ENCODE peak calls at places on chromosomes 2 and 18, in ten cellular contexts. One of them, this sample, is unnamed. For H3K4me1, the result is how much of the 10 kb centered on the place peaks cover.

GRCh38 chr18:6427281-6427680 is 12.6 kb upstream of the L3MBTL4 start:
- DNase-seq in ovary: no peak
- DNase-seq in heart left ventricle: no peak
- DNase-seq in HCT116: no peak
- DNase-seq in suprapubic skin: no peak
- DNase-seq in body of pancreas: no peak
- DNase-seq in adrenal gland: no peak
- DNase-seq in uterus: no peak
- DNase-seq in H1: no peak
- DNase-seq in IMR-90: no peak
- DNase-seq in this sample: no peak

GRCh38 chr2:117087565-117088291 is 726.8 kb upstream of the DDX18 start:
- DNase-seq in ovary: no peak
- DNase-seq in heart left ventricle: no peak
- DNase-seq in HCT116: no peak
- DNase-seq in suprapubic skin: no peak
- DNase-seq in body of pancreas: no peak
- DNase-seq in adrenal gland: no peak
- DNase-seq in uterus: no peak
- DNase-seq in H1: peak
- DNase-seq in IMR-90: no peak
- DNase-seq in this sample: no peak

GRCh38 chr2:120523766-120524165 is 177.8 kb downstream of the INHBB start:
- DNase-seq in ovary: no peak
- DNase-seq in heart left ventricle: no peak
- DNase-seq in HCT116: no peak
- DNase-seq in suprapubic skin: no peak
- DNase-seq in body of pancreas: no peak
- DNase-seq in adrenal gland: no peak
- DNase-seq in uterus: no peak
- DNase-seq in H1: no peak
- DNase-seq in IMR-90: no peak
- DNase-seq in this sample: no peak

GRCh38 chr2:227623225-227623624 is 5.9 kb downstream of the SCYGR4 start:
- DNase-seq in ovary: no peak
- DNase-seq in heart left ventricle: no peak
- DNase-seq in HCT116: no peak
- DNase-seq in suprapubic skin: no peak
- DNase-seq in body of pancreas: no peak
- DNase-seq in adrenal gland: no peak
- DNase-seq in uterus: no peak
- DNase-seq in H1: no peak
- DNase-seq in IMR-90: peak
- DNase-seq in this sample: no peak

GRCh38 chr2:240998706-240999000 is 235 bp downstream of the SNED1 start:
- DNase-seq in ovary: no peak
- DNase-seq in heart left ventricle: no peak
- DNase-seq in HCT116: no peak
- DNase-seq in suprapubic skin: no peak
- DNase-seq in body of pancreas: no peak
- DNase-seq in adrenal gland: no peak
- DNase-seq in uterus: no peak
- DNase-seq in H1: peak
- DNase-seq in IMR-90: no peak
- DNase-seq in this sample: no peak

GRCh38 chr18:54119524-54120019 is 104.9 kb downstream of the MBD2 start:
- DNase-seq in ovary: no peak
- DNase-seq in heart left ventricle: no peak
- DNase-seq in HCT116: peak
- DNase-seq in suprapubic skin: no peak
- DNase-seq in body of pancreas: peak
- DNase-seq in adrenal gland: peak
- DNase-seq in uterus: no peak
- DNase-seq in H1: peak
- DNase-seq in IMR-90: peak
- DNase-seq in this sample: no peak

GRCh38 chr18:57833441-57834101 is 30.5 kb upstream of the ATP8B1 start:
- DNase-seq in ovary: no peak
- DNase-seq in heart left ventricle: no peak
- DNase-seq in HCT116: no peak
- DNase-seq in suprapubic skin: no peak
- DNase-seq in body of pancreas: peak
- DNase-seq in adrenal gland: no peak
- DNase-seq in uterus: no peak
- DNase-seq in H1: no peak
- DNase-seq in IMR-90: peak
- DNase-seq in this sample: no peak

GRCh38 chr2:233288663-233289062 is 19.0 kb upstream of the SAG start:
- DNase-seq in ovary: no peak
- DNase-seq in heart left ventricle: no peak
- DNase-seq in HCT116: no peak
- DNase-seq in suprapubic skin: no peak
- DNase-seq in body of pancreas: no peak
- DNase-seq in adrenal gland: no peak
- DNase-seq in uterus: no peak
- DNase-seq in H1: no peak
- DNase-seq in IMR-90: no peak
- DNase-seq in this sample: no peak

DNA sequence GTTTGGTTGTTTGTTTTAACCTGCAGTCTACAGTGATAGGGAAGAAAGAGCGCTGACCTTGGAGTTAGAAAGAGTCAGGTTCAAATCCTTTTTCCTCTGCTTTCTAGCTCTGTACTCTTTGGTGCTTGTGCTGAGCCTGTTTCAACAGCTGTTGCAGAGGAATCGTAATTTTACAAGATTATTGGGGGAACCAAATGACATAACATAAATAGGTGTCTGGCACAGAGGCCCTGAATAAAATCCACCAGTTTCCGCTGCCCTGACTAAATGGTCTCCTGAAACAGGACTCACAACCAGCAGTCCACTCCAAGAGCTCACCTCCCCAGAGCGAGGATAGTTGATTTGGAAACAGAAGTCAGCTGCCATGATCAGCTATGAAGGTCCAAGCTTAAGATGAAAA is 125.0 kb upstream of the CDC42EP3 start:
- DNase-seq in ovary: no peak
- DNase-seq in heart left ventricle: no peak
- DNase-seq in HCT116: no peak
- DNase-seq in suprapubic skin: no peak
- DNase-seq in body of pancreas: no peak
- DNase-seq in adrenal gland: no peak
- DNase-seq in uterus: no peak
- DNase-seq in H1: no peak
- DNase-seq in IMR-90: no peak
- DNase-seq in this sample: no peak
- H3K4me1 ChIP-seq in ovary: under half
- H3K4me1 ChIP-seq in heart left ventricle: under half
- H3K4me1 ChIP-seq in HCT116: under half
- H3K4me1 ChIP-seq in suprapubic skin: under half
- H3K4me1 ChIP-seq in body of pancreas: under half
- H3K4me1 ChIP-seq in adrenal gland: under half
- H3K4me1 ChIP-seq in uterus: under half
- H3K4me1 ChIP-seq in H1: under half
- H3K4me1 ChIP-seq in IMR-90: under half
- H3K4me1 ChIP-seq in this sample: under half

GRCh38 chr2:119478188-119479065 is 45.9 kb downstream of the SCTR start:
- DNase-seq in ovary: no peak
- DNase-seq in heart left ventricle: no peak
- DNase-seq in HCT116: no peak
- DNase-seq in suprapubic skin: peak
- DNase-seq in body of pancreas: no peak
- DNase-seq in adrenal gland: peak
- DNase-seq in uterus: no peak
- DNase-seq in H1: peak
- DNase-seq in IMR-90: no peak
- DNase-seq in this sample: no peak

GRCh38 chr2:119482481-119483394 is 41.5 kb downstream of the SCTR start:
- DNase-seq in ovary: no peak
- DNase-seq in heart left ventricle: no peak
- DNase-seq in HCT116: no peak
- DNase-seq in suprapubic skin: peak
- DNase-seq in body of pancreas: no peak
- DNase-seq in adrenal gland: peak
- DNase-seq in uterus: no peak
- DNase-seq in H1: peak
- DNase-seq in IMR-90: no peak
- DNase-seq in this sample: no peak

GRCh38 chr2:119480718-119481142 is 43.6 kb downstream of the SCTR start:
- DNase-seq in ovary: no peak
- DNase-seq in heart left ventricle: no peak
- DNase-seq in HCT116: no peak
- DNase-seq in suprapubic skin: peak
- DNase-seq in body of pancreas: peak
- DNase-seq in adrenal gland: peak
- DNase-seq in uterus: no peak
- DNase-seq in H1: peak
- DNase-seq in IMR-90: no peak
- DNase-seq in this sample: no peak

GRCh38 chr2:119481501-119482455 is 42.5 kb downstream of the SCTR start:
- DNase-seq in ovary: no peak
- DNase-seq in heart left ventricle: no peak
- DNase-seq in HCT116: no peak
- DNase-seq in suprapubic skin: peak
- DNase-seq in body of pancreas: no peak
- DNase-seq in adrenal gland: peak
- DNase-seq in uterus: no peak
- DNase-seq in H1: peak
- DNase-seq in IMR-90: no peak
- DNase-seq in this sample: no peak

GRCh38 chr2:119480184-119480583 is 44.1 kb downstream of the SCTR start:
- DNase-seq in ovary: no peak
- DNase-seq in heart left ventricle: no peak
- DNase-seq in HCT116: no peak
- DNase-seq in suprapubic skin: no peak
- DNase-seq in body of pancreas: no peak
- DNase-seq in adrenal gland: no peak
- DNase-seq in uterus: no peak
- DNase-seq in H1: no peak
- DNase-seq in IMR-90: no peak
- DNase-seq in this sample: no peak
- H3K27ac ChIP-seq in ovary: no peak
- H3K27ac ChIP-seq in heart left ventricle: peak
- H3K27ac ChIP-seq in HCT116: no peak
- H3K27ac ChIP-seq in suprapubic skin: no peak
- H3K27ac ChIP-seq in body of pancreas: peak
- H3K27ac ChIP-seq in adrenal gland: no peak
- H3K27ac ChIP-seq in uterus: no peak
- H3K27ac ChIP-seq in H1: no peak
- H3K27ac ChIP-seq in IMR-90: no peak
- H3K27ac ChIP-seq in this sample: no peak

GRCh38 chr2:202290970-202291369 is 25.4 kb downstream of the NOP58 start:
- DNase-seq in ovary: no peak
- DNase-seq in heart left ventricle: no peak
- DNase-seq in HCT116: no peak
- DNase-seq in suprapubic skin: no peak
- DNase-seq in body of pancreas: no peak
- DNase-seq in adrenal gland: no peak
- DNase-seq in uterus: no peak
- DNase-seq in H1: no peak
- DNase-seq in IMR-90: peak
- DNase-seq in this sample: no peak

GRCh38 chr2:202289394-202290204 is 24.0 kb downstream of the NOP58 start:
- DNase-seq in ovary: no peak
- DNase-seq in heart left ventricle: no peak
- DNase-seq in HCT116: no peak
- DNase-seq in suprapubic skin: no peak
- DNase-seq in body of pancreas: no peak
- DNase-seq in adrenal gland: no peak
- DNase-seq in uterus: no peak
- DNase-seq in H1: peak
- DNase-seq in IMR-90: no peak
- DNase-seq in this sample: no peak

GRCh38 chr2:202290316-202290715 is 24.8 kb downstream of the NOP58 start:
- DNase-seq in ovary: no peak
- DNase-seq in heart left ventricle: no peak
- DNase-seq in HCT116: no peak
- DNase-seq in suprapubic skin: no peak
- DNase-seq in body of pancreas: no peak
- DNase-seq in adrenal gland: no peak
- DNase-seq in uterus: no peak
- DNase-seq in H1: no peak
- DNase-seq in IMR-90: peak
- DNase-seq in this sample: no peak

DNA sequence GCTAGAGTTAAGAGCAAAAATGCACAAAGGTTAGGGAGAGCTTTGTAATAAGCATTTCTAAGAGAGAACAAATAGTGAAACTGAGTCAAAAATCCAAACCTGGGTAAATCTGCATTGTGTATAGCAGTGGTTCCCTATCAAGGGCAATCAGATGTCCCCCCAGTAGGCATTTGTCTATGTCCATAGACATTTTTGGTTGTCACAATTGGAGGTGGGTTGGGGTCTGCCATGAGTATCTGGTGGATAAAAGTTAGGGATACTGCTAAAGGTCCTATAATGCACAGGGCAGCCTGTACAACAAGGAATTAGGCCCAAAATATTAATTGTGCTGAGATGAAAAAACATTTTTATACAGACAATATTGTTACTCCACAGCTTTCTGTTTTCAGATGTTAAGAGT is 21.0 kb downstream of the NOP58 start:
- DNase-seq in ovary: no peak
- DNase-seq in heart left ventricle: no peak
- DNase-seq in HCT116: no peak
- DNase-seq in suprapubic skin: no peak
- DNase-seq in body of pancreas: no peak
- DNase-seq in adrenal gland: no peak
- DNase-seq in uterus: no peak
- DNase-seq in H1: no peak
- DNase-seq in IMR-90: no peak
- DNase-seq in this sample: no peak
- TF ChIP-seq POLR2A in ovary: no peak
- TF ChIP-seq POLR2A in heart left ventricle: no peak
- TF ChIP-seq POLR2A in HCT116: no peak
- TF ChIP-seq POLR2A in suprapubic skin: no peak
- TF ChIP-seq POLR2A in body of pancreas: no peak
- TF ChIP-seq POLR2A in adrenal gland: no peak
- TF ChIP-seq POLR2A in uterus: no peak
- TF ChIP-seq POLR2A in H1: no peak
- TF ChIP-seq POLR2A in IMR-90: no peak
- TF ChIP-seq POLR2A in this sample: no peak

GRCh38 chr2:20446917-20447436 is at the start of gene RHOB:
- DNase-seq in ovary: peak
- DNase-seq in heart left ventricle: peak
- DNase-seq in HCT116: peak
- DNase-seq in suprapubic skin: peak
- DNase-seq in body of pancreas: peak
- DNase-seq in adrenal gland: peak
- DNase-seq in uterus: peak
- DNase-seq in H1: peak
- DNase-seq in IMR-90: peak
- DNase-seq in this sample: peak

GRCh38 chr2:20450201-20451108 is 3.6 kb downstream of the RHOB start:
- DNase-seq in ovary: peak
- DNase-seq in heart left ventricle: no peak
- DNase-seq in HCT116: no peak
- DNase-seq in suprapubic skin: peak
- DNase-seq in body of pancreas: peak
- DNase-seq in adrenal gland: peak
- DNase-seq in uterus: peak
- DNase-seq in H1: peak
- DNase-seq in IMR-90: peak
- DNase-seq in this sample: no peak

GRCh38 chr2:20449501-20450200 is 2.8 kb downstream of the RHOB start:
- DNase-seq in ovary: no peak
- DNase-seq in heart left ventricle: no peak
- DNase-seq in HCT116: no peak
- DNase-seq in suprapubic skin: no peak
- DNase-seq in body of pancreas: peak
- DNase-seq in adrenal gland: peak
- DNase-seq in uterus: peak
- DNase-seq in H1: no peak
- DNase-seq in IMR-90: peak
- DNase-seq in this sample: no peak

GRCh38 chr2:20447437-20448245 is 767 bp downstream of the RHOB start:
- DNase-seq in ovary: peak
- DNase-seq in heart left ventricle: peak
- DNase-seq in HCT116: no peak
- DNase-seq in suprapubic skin: peak
- DNase-seq in body of pancreas: peak
- DNase-seq in adrenal gland: no peak
- DNase-seq in uterus: peak
- DNase-seq in H1: peak
- DNase-seq in IMR-90: peak
- DNase-seq in this sample: no peak

GRCh38 chr2:20448246-20449046 is 1.6 kb downstream of the RHOB start:
- DNase-seq in ovary: no peak
- DNase-seq in heart left ventricle: no peak
- DNase-seq in HCT116: no peak
- DNase-seq in suprapubic skin: peak
- DNase-seq in body of pancreas: peak
- DNase-seq in adrenal gland: peak
- DNase-seq in uterus: peak
- DNase-seq in H1: no peak
- DNase-seq in IMR-90: peak
- DNase-seq in this sample: no peak
- H3K4me1 ChIP-seq in ovary: under half
- H3K4me1 ChIP-seq in heart left ventricle: under half
- H3K4me1 ChIP-seq in HCT116: under half
- H3K4me1 ChIP-seq in suprapubic skin: half or more
- H3K4me1 ChIP-seq in body of pancreas: under half
- H3K4me1 ChIP-seq in adrenal gland: under half
- H3K4me1 ChIP-seq in uterus: under half
- H3K4me1 ChIP-seq in H1: under half
- H3K4me1 ChIP-seq in IMR-90: under half
- H3K4me1 ChIP-seq in this sample: under half

This sample was measured in esophagus squamous epithelium.